ENCODE peak calls at places on chromosome 21, in eight cellular contexts. J is mammary epithelial cell, E is left ventricle myocardium inferior, Q is tibial artery, X is body of pancreas, Z is brain microvascular endothelial cell, H is H9, I is fibroblast of lung. F is an unnamed sample.

GRCh38 chr21:43890042-43890441 is 25.0 kb downstream of the AGPAT3 start:
- DNase-seq in J (no peak), E (no peak), Q (no peak), X (no peak), Z (no peak), H (peak), I (no peak), F (no peak)

GRCh38 chr21:18168108-18168507 is 76.5 kb upstream of the CHODL start:
- DNase-seq in J (no peak), E (no peak), Q (no peak), X (no peak), Z (no peak), H (no peak), I (no peak), F (no peak)

GRCh38 chr21:45266518-45267389 is 20.9 kb downstream of the POFUT2 start:
- DNase-seq in J (no peak), E (no peak), Q (peak), X (peak), Z (peak), H (peak), I (peak), F (peak)

GRCh38 chr21:42357307-42357706 is 6.5 kb upstream of the TFF2 start:
- DNase-seq in J (peak), E (no peak), Q (no peak), X (no peak), Z (no peak), H (no peak), I (no peak), F (no peak)

GRCh38 chr21:15520811-15521643 is 208.8 kb upstream of the USP25 start:
- DNase-seq in J (no peak), E (no peak), Q (no peak), X (no peak), Z (no peak), H (no peak), I (no peak), F (no peak)

GRCh38 chr21:46078984-46079356 is 18.9 kb upstream of the COL6A2 start:
- DNase-seq in J (no peak), E (no peak), Q (no peak), X (no peak), Z (no peak), H (no peak), I (no peak), F (peak)

GRCh38 chr21:46029201-46029924 is 47.8 kb downstream of the COL6A1 start:
- DNase-seq in J (no peak), E (no peak), Q (no peak), X (no peak), Z (no peak), H (no peak), I (peak), F (no peak)

GRCh38 chr21:27694667-27695066 is 727.8 kb upstream of the ADAMTS5 start:
- DNase-seq in J (peak), E (no peak), Q (no peak), X (no peak), Z (no peak), H (no peak), I (peak), F (no peak)

GRCh38 chr21:27570306-27570868 is 603.5 kb upstream of the ADAMTS5 start:
- DNase-seq in J (peak), E (peak), Q (peak), X (peak), Z (peak), H (no peak), I (peak), F (peak)

GRCh38 chr21:46667191-46667734 is 31.8 kb downstream of the PRMT2 start:
- DNase-seq in J (peak), E (no peak), Q (no peak), X (no peak), Z (peak), H (peak), I (peak), F (no peak)

GRCh38 chr21:45322960-45323461 is 35.3 kb upstream of the POFUT2 start:
- DNase-seq in J (no peak), E (peak), Q (peak), X (peak), Z (no peak), H (peak), I (no peak), F (no peak)

GRCh38 chr21:42233067-42233981 is 14.4 kb downstream of the ABCG1 start:
- DNase-seq in J (no peak), E (peak), Q (peak), X (peak), Z (peak), H (peak), I (no peak), F (peak)

GRCh38 chr21:45262041-45262581 is 25.6 kb downstream of the POFUT2 start:
- DNase-seq in J (no peak), E (no peak), Q (no peak), X (no peak), Z (no peak), H (peak), I (no peak), F (no peak)

GRCh38 chr21:16587671-16588379 is 858.0 kb downstream of the USP25 start:
- DNase-seq in J (peak), E (no peak), Q (peak), X (peak), Z (no peak), H (no peak), I (peak), F (peak)

GRCh38 chr21:43574741-43575465 is 84.4 kb downstream of the HSF2BP start:
- DNase-seq in J (no peak), E (peak), Q (peak), X (peak), Z (no peak), H (no peak), I (no peak), F (no peak)

GRCh38 chr21:42526379-42526727 is 12.7 kb downstream of the SLC37A1 start:
- DNase-seq in J (no peak), E (peak), Q (no peak), X (peak), Z (no peak), H (no peak), I (no peak), F (no peak)

GRCh38 chr21:21051109-21052055 is 53.2 kb downstream of the NCAM2 start:
- DNase-seq in J (no peak), E (no peak), Q (no peak), X (no peak), Z (no peak), H (no peak), I (no peak), F (no peak)

GRCh38 chr21:18608226-18608625 is 204.6 kb upstream of the TMPRSS15 start:
- DNase-seq in J (no peak), E (no peak), Q (no peak), X (no peak), Z (no peak), H (no peak), I (no peak), F (no peak)

GRCh38 chr21:46562472-46562871 is 42.4 kb downstream of the S100B start:
- DNase-seq in J (no peak), E (no peak), Q (no peak), X (no peak), Z (no peak), H (no peak), I (no peak), F (no peak)

GRCh38 chr21:35006771-35007170 is 42.3 kb downstream of the RUNX1 start:
- DNase-seq in J (no peak), E (no peak), Q (no peak), X (no peak), Z (no peak), H (no peak), I (no peak), F (no peak)

GRCh38 chr21:36207577-36208320 is 51.1 kb downstream of the DOP1B start:
- DNase-seq in J (peak), E (no peak), Q (no peak), X (no peak), Z (peak), H (no peak), I (peak), F (no peak)

GRCh38 chr21:33403786-33404571 is 766 bp downstream of the IFNGR2 start:
- DNase-seq in J (peak), E (peak), Q (peak), X (peak), Z (peak), H (peak), I (peak), F (peak)
- TF ChIP-seq CTCF in J (no peak), E (peak), Q (no peak), X (no peak), Z (peak), H (no peak), I (no peak), F (no peak)

DNA sequence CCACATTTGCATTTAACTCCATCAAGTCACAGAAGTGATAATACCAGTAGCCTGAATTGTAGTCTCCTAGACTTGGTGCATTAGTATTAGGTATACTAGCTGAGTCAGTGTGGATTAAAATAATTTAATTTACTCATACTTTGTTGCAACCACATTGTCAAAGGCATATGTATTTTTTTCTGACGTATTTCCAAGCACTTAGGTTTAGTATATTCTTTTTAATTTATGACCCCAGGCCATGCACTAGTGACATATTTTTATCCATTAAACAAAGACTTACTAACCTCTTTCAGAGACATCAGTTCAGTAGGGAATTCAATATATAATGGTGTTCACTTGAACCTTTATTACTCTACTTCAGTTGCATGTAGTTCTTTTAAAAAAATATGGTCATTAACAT is 1894.5 kb downstream of the NCAM2 start:
- DNase-seq in J (no peak), E (no peak), Q (no peak), X (no peak), Z (no peak), H (no peak), I (no peak), F (no peak)
- TF ChIP-seq CTCF in J (no peak), E (no peak), Q (no peak), X (no peak), Z (no peak), H (no peak), I (no peak), F (no peak)

DNA sequence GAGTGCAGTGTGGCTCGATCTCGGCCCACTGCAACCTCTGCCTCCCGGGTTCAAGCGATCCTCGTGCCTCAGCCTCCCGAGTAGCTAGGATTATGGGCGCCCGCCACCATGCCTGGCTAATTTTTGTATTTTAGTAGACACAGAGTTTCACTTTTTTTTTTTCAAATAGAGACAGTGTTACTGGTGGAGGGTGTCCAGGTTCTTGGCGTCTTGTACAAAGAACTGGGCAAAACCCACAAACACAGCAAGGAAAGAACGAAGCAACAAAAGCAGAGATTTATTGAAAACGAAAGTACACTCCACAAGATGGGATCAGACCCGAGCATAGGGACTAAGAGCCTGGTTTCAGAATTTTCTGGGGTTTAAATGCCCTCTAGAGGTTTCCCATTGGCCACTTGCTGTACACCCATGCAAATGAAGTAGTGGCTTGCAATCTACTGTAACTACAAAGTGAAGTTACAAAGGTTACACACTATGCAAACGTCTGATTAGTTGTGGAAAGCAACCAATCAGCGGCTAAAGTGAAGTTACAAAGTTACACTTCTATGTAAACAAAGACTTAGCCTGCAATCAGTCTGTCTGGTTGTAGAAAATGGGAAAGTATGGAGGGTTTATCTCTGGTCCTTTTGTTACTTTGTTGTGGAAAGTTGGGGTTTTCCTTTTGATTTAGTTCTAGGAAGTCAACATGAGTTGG is 199.1 kb downstream of the DYRK1A start:
- DNase-seq in J (no peak), E (no peak), Q (no peak), X (no peak), Z (no peak), H (no peak), I (peak), F (no peak)
- TF ChIP-seq CTCF in J (no peak), E (no peak), Q (no peak), X (no peak), Z (no peak), H (no peak), I (no peak), F (no peak)

DNA sequence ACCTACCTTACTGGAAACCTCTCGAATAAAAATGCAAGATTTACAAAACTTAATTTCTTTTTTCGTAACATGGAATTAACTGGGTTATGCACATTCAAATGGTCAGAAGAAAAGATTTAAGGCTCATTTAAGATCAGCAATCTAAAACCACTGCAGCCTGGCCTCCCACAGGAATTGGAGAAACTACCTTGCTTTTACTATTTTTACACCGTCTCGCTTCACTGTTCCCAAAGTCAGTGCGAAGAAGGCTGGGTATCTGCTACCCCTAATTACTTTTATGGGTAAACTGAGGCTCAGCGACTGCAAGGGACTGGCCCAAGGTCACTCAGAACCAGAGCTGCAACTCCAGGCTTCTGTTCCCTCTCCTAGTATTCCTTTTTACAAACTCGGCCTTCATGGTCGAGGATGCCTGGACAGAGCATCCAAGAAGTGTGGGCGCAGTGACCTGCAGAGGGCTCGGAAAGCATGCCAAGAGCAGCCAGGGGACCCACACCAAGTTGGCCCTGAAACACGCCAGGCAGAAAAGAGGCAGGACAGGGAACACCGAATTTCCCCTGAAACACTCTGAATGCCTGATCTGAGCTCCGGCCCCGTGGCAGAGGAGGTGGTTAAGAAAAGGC is 931 bp downstream of the PAXBP1 start:
- DNase-seq in J (no peak), E (peak), Q (peak), X (no peak), Z (peak), H (no peak), I (no peak), F (no peak)
- TF ChIP-seq CTCF in J (no peak), E (no peak), Q (no peak), X (no peak), Z (peak), H (no peak), I (no peak), F (no peak)

DNA sequence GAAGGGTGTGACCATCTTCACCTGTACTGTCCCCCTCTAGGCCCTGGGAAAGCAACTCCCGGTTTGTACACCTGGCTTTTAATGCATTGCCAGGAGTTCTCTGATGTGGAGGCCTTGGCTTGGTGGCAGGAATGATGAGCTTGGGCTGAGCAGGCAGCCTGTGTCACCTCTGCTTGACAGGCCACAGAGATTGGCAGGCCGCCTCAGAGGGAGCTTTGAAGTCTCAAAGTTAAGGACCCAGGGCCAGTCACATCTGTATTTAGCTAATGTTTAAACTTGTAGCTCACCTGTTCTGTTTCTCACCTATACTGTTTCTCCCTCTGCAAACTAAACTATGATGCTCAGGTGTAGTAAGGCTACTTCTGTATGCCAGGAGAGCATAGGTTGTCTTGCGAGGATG is 28.5 kb downstream of the HUNK start:
- DNase-seq in J (no peak), E (no peak), Q (no peak), X (peak), Z (no peak), H (no peak), I (no peak), F (no peak)
- TF ChIP-seq CTCF in J (no peak), E (no peak), Q (no peak), X (no peak), Z (no peak), H (no peak), I (no peak), F (no peak)